ENCODE peak calls at places on chromosomes 12 and 14, in five cellular contexts. W, N, T, U and G are unnamed samples.

GRCh38 chr12:11040162-11040561 is 9.0 kb upstream of the TAS2R31 start:
- DNase-seq in W (no peak), N (peak; percentile 29), T (no peak), U (no peak), G (no peak)

GRCh38 chr12:97575792-97576191 is 113.2 kb downstream of the RMST start:
- DNase-seq in W (no peak), N (no peak), T (no peak), U (no peak), G (no peak)

GRCh38 chr14:59283380-59283779 is 94.9 kb downstream of the DAAM1 start:
- DNase-seq in W (no peak), N (peak; percentile 51), T (no peak), U (no peak), G (no peak)

GRCh38 chr12:120538281-120539156 is 4.4 kb downstream of the RNF10 start:
- DNase-seq in W (peak; percentile 57), N (peak; percentile 53), T (no peak), U (no peak), G (peak; percentile 64)

GRCh38 chr14:31988237-31988636 is 88.9 kb upstream of the ARHGAP5 start:
- DNase-seq in W (no peak), N (no peak), T (no peak), U (no peak), G (no peak)

GRCh38 chr14:89792489-89793366 is 161.8 kb downstream of the EFCAB11 start:
- DNase-seq in W (peak; percentile 72), N (peak; percentile 81), T (no peak), U (no peak), G (no peak)

GRCh38 chr12:71193041-71193440 is 35.2 kb upstream of the TSPAN8 start:
- DNase-seq in W (no peak), N (no peak), T (no peak), U (no peak), G (no peak)

GRCh38 chr14:75554482-75554881 is 23.9 kb upstream of the FLVCR2 start:
- DNase-seq in W (no peak), N (peak; percentile 20), T (no peak), U (no peak), G (no peak)

GRCh38 chr14:65850429-65851145 is 438.1 kb downstream of the FUT8 start:
- DNase-seq in W (no peak), N (no peak), T (no peak), U (no peak), G (peak; percentile 5)

GRCh38 chr12:121796855-121797751 is 3.6 kb upstream of the RHOF start:
- DNase-seq in W (peak; percentile 97), N (peak; percentile 83), T (peak; percentile 96), U (peak; percentile 89), G (no peak)

GRCh38 chr12:69130064-69130463 is 109.3 kb upstream of the CPSF6 start:
- DNase-seq in W (no peak), N (no peak), T (no peak), U (no peak), G (no peak)

GRCh38 chr14:90544566-90544965 is 147.7 kb downstream of the CALM1 start:
- DNase-seq in W (no peak), N (no peak), T (peak; percentile 33), U (no peak), G (no peak)

GRCh38 chr12:94244165-94245133 is 96.1 kb downstream of the PLXNC1 start:
- DNase-seq in W (no peak), N (no peak), T (no peak), U (no peak), G (no peak)

GRCh38 chr14:31889297-31889696 is 187.8 kb upstream of the ARHGAP5 start:
- DNase-seq in W (no peak), N (no peak), T (no peak), U (no peak), G (no peak)

GRCh38 chr12:105721051-105721825 is 390.7 kb downstream of the C12orf75 start:
- DNase-seq in W (no peak), N (no peak), T (no peak), U (no peak), G (peak; percentile 80)

GRCh38 chr14:100825691-100826331 is at the start of gene MEG3:
- DNase-seq in W (peak; percentile 41), N (peak; percentile 82), T (peak; percentile 65), U (no peak), G (peak; percentile 59)

GRCh38 chr14:69877492-69877891 is 1.7 kb upstream of the SMOC1 start:
- DNase-seq in W (no peak), N (peak; percentile 74), T (no peak), U (no peak), G (peak; percentile 33)

GRCh38 chr12:87405918-87406317 is 623.3 kb downstream of the C12orf50 start:
- DNase-seq in W (no peak), N (no peak), T (no peak), U (no peak), G (no peak)

GRCh38 chr12:5087831-5088554 is 44.3 kb downstream of the KCNA5 start:
- DNase-seq in W (no peak), N (no peak), T (no peak), U (no peak), G (no peak)

GRCh38 chr14:92644166-92644565 is 104.3 kb downstream of the LGMN start:
- DNase-seq in W (no peak), N (peak; percentile 85), T (no peak), U (no peak), G (no peak)

GRCh38 chr12:503111-503761 is 43.5 kb downstream of the B4GALNT3 start:
- DNase-seq in W (no peak), N (no peak), T (no peak), U (no peak), G (no peak)

GRCh38 chr12:4148418-4149056 is 125.0 kb upstream of the CCND2 start:
- DNase-seq in W (peak; percentile 45), N (no peak), T (peak; percentile 84), U (no peak), G (no peak)

GRCh38 chr12:6533653-6534157 is 612 bp upstream of the GAPDH start:
- DNase-seq in W (peak; percentile 65), N (peak; percentile 84), T (peak; percentile 85), U (no peak), G (peak; percentile 56)

GRCh38 chr14:22200977-22201605 is 387.9 kb downstream of the DAD1 start:
- DNase-seq in W (no peak), N (peak; percentile 82), T (no peak), U (no peak), G (peak; percentile 37)

GRCh38 chr12:33248364-33248763 is 191.3 kb downstream of the SYT10 start:
- DNase-seq in W (no peak), N (no peak), T (no peak), U (no peak), G (no peak)
- TF ChIP-seq CTCF in W (no peak), N (no peak), T (no peak), U (no peak), G (no peak)

GRCh38 chr12:132604108-132605054 is 6.0 kb downstream of the LRCOL1 start:
- DNase-seq in W (no peak), N (no peak), T (peak; percentile 84), U (no peak), G (no peak)

GRCh38 chr12:132606466-132606865 is 3.9 kb downstream of the LRCOL1 start:
- DNase-seq in W (no peak), N (no peak), T (no peak), U (no peak), G (no peak)

GRCh38 chr12:132605892-132606291 is 4.5 kb downstream of the LRCOL1 start:
- DNase-seq in W (no peak), N (no peak), T (peak; percentile 48), U (no peak), G (no peak)

GRCh38 chr12:132603240-132604107 is 6.9 kb downstream of the LRCOL1 start:
- DNase-seq in W (no peak), N (no peak), T (peak; percentile 69), U (no peak), G (no peak)

GRCh38 chr12:132605055-132605441 is 5.3 kb downstream of the LRCOL1 start:
- DNase-seq in W (no peak), N (no peak), T (no peak), U (no peak), G (no peak)
- H3K4me3 ChIP-seq in W (no peak overlapping the region), N (no peak overlapping the region), T (no peak overlapping the region), U (no peak overlapping the region), G (no peak overlapping the region)

GRCh38 chr12:55730447-55730820 is 1.6 kb upstream of the CD63 start:
- DNase-seq in W (no peak), N (no peak), T (no peak), U (no peak), G (no peak)

GRCh38 chr12:55728932-55729591 is at the start of gene CD63:
- DNase-seq in W (peak; percentile 92), N (peak; percentile 88), T (peak; percentile 94), U (peak; percentile 71), G (no peak)

GRCh38 chr12:55728185-55728931 is 451 bp downstream of the CD63 start:
- DNase-seq in W (peak; percentile 86), N (peak; percentile 53), T (peak; percentile 90), U (no peak), G (no peak)

GRCh38 chr12:55727643-55728184 is 1.1 kb downstream of the CD63 start:
- DNase-seq in W (peak; percentile 81), N (peak; percentile 61), T (no peak), U (no peak), G (no peak)

GRCh38 chr12:55729592-55730446 is 1.0 kb upstream of the CD63 start:
- DNase-seq in W (peak; percentile 96), N (peak; percentile 94), T (peak; percentile 94), U (peak; percentile 79), G (peak; percentile 86)
- TF ChIP-seq CTCF in W (no peak), N (peak; percentile 12), T (no peak), U (no peak), G (no peak)

GRCh38 chr12:117889098-117889497 is 79.7 kb downstream of the KSR2 start:
- DNase-seq in W (no peak), N (no peak), T (no peak), U (no peak), G (no peak)
- H3K4me3 ChIP-seq in W (no peak overlapping the region), N (no peak overlapping the region), T (no peak overlapping the region), U (no peak overlapping the region), G (no peak overlapping the region)

DNA sequence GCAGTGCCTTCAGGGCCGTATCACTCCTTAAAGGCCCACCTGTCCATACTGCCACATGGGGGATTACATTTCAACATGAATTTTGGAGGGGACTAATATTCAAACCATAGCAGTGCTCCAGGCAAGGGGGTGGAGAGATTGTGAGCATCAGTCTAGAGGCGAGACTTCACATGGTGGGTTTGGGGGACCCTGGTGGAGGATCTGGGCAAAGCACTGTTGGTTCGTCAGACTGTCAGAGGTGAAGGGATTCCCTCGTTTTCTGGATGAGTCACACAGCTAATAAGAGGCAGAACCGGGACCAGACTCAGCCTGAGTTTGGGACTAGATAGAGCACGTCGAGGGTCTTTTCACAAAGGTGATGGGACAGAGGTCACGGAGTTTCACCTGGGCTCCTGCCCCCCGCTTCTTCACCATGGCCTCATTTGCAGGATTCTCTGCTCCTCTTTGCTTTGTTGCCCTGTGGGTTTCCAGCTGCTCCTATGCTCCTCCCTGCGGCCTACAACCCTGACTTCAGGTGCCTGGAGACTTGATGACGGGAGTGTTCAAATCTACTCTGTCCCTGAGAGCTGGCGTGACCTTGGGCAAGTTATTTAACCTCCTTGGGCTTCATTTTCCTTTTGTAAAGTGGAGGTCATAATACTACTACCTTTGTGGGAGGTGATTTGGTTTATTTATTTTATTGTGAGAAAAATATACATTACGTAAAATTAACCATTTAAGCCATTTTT is 41.5 kb downstream of the TEAD4 start:
- DNase-seq in W (no peak), N (no peak), T (no peak), U (no peak), G (no peak)
- TF ChIP-seq CTCF in W (no peak), N (no peak), T (no peak), U (no peak), G (peak; percentile 46)